ENCODE peak calls at places on chromosomes 13 and 19, in eight cellular contexts. One of them, this sample, is unnamed.

GRCh38 chr19:3360494-3361383 is 5.6 kb upstream of the NFIC start:
- DNase-seq in heart left ventricle: peak
- DNase-seq in activated B cell treated with CpG ODN at 0.5 μM for 24 hours: peak
- DNase-seq in HFF-Myc: no peak
- DNase-seq in AG04450: no peak
- DNase-seq in heart right ventricle: peak
- DNase-seq in cardiac muscle cell: peak
- DNase-seq in gastrocnemius medialis: peak
- DNase-seq in this sample: no peak

GRCh38 chr13:106078191-106078590 is 457.3 kb downstream of the EFNB2 start:
- DNase-seq in activated B cell treated with CpG ODN at 0.5 μM for 24 hours: no peak
- DNase-seq in gastrocnemius medialis: no peak
- DNase-seq in HFF-Myc: no peak
- DNase-seq in AG04450: no peak
- DNase-seq in heart right ventricle: no peak
- DNase-seq in heart left ventricle: no peak
- DNase-seq in cardiac muscle cell: peak
- DNase-seq in this sample: no peak

GRCh38 chr13:62613819-62614218 is 1198.2 kb upstream of the PCDH20 start:
- DNase-seq in cardiac muscle cell: peak
- DNase-seq in heart right ventricle: no peak
- DNase-seq in HFF-Myc: no peak
- DNase-seq in gastrocnemius medialis: no peak
- DNase-seq in heart left ventricle: no peak
- DNase-seq in AG04450: no peak
- DNase-seq in activated B cell treated with CpG ODN at 0.5 μM for 24 hours: no peak
- DNase-seq in this sample: no peak

GRCh38 chr19:4052114-4052992 is 14.3 kb downstream of the ZBTB7A start:
- DNase-seq in gastrocnemius medialis: no peak
- DNase-seq in HFF-Myc: no peak
- DNase-seq in AG04450: no peak
- DNase-seq in heart left ventricle: peak
- DNase-seq in heart right ventricle: peak
- DNase-seq in activated B cell treated with CpG ODN at 0.5 μM for 24 hours: no peak
- DNase-seq in cardiac muscle cell: no peak
- DNase-seq in this sample: no peak

GRCh38 chr19:34578751-34579150 is 97.2 kb downstream of the WTIP start:
- DNase-seq in cardiac muscle cell: no peak
- DNase-seq in heart left ventricle: no peak
- DNase-seq in activated B cell treated with CpG ODN at 0.5 μM for 24 hours: no peak
- DNase-seq in heart right ventricle: no peak
- DNase-seq in HFF-Myc: no peak
- DNase-seq in gastrocnemius medialis: no peak
- DNase-seq in AG04450: no peak
- DNase-seq in this sample: no peak

GRCh38 chr19:6489278-6490061 is 7.9 kb upstream of the DENND1C start:
- DNase-seq in AG04450: no peak
- DNase-seq in heart left ventricle: no peak
- DNase-seq in heart right ventricle: no peak
- DNase-seq in HFF-Myc: no peak
- DNase-seq in activated B cell treated with CpG ODN at 0.5 μM for 24 hours: no peak
- DNase-seq in gastrocnemius medialis: no peak
- DNase-seq in cardiac muscle cell: no peak
- DNase-seq in this sample: no peak

GRCh38 chr13:83691966-83692365 is 190.3 kb downstream of the SLITRK1 start:
- DNase-seq in AG04450: no peak
- DNase-seq in heart left ventricle: no peak
- DNase-seq in cardiac muscle cell: no peak
- DNase-seq in HFF-Myc: no peak
- DNase-seq in activated B cell treated with CpG ODN at 0.5 μM for 24 hours: no peak
- DNase-seq in gastrocnemius medialis: no peak
- DNase-seq in heart right ventricle: no peak
- DNase-seq in this sample: no peak

GRCh38 chr13:113822266-113822665 is 41.6 kb downstream of the GAS6 start:
- DNase-seq in HFF-Myc: no peak
- DNase-seq in AG04450: no peak
- DNase-seq in activated B cell treated with CpG ODN at 0.5 μM for 24 hours: no peak
- DNase-seq in heart left ventricle: no peak
- DNase-seq in heart right ventricle: no peak
- DNase-seq in gastrocnemius medialis: no peak
- DNase-seq in cardiac muscle cell: no peak
- DNase-seq in this sample: no peak

GRCh38 chr19:54804571-54804970 is 1.2 kb downstream of the KIR2DL4 start:
- DNase-seq in heart right ventricle: no peak
- DNase-seq in activated B cell treated with CpG ODN at 0.5 μM for 24 hours: no peak
- DNase-seq in cardiac muscle cell: no peak
- DNase-seq in HFF-Myc: no peak
- DNase-seq in heart left ventricle: no peak
- DNase-seq in AG04450: no peak
- DNase-seq in gastrocnemius medialis: no peak
- DNase-seq in this sample: no peak

GRCh38 chr13:70623260-70623659 is 515.0 kb upstream of the KLHL1 start:
- DNase-seq in gastrocnemius medialis: no peak
- DNase-seq in activated B cell treated with CpG ODN at 0.5 μM for 24 hours: no peak
- DNase-seq in AG04450: no peak
- DNase-seq in cardiac muscle cell: no peak
- DNase-seq in heart right ventricle: no peak
- DNase-seq in heart left ventricle: no peak
- DNase-seq in HFF-Myc: no peak
- DNase-seq in this sample: no peak

GRCh38 chr13:40340368-40341085 is 325.9 kb downstream of the FOXO1 start:
- DNase-seq in activated B cell treated with CpG ODN at 0.5 μM for 24 hours: no peak
- DNase-seq in AG04450: no peak
- DNase-seq in gastrocnemius medialis: no peak
- DNase-seq in HFF-Myc: no peak
- DNase-seq in cardiac muscle cell: no peak
- DNase-seq in heart right ventricle: no peak
- DNase-seq in heart left ventricle: no peak
- DNase-seq in this sample: no peak

GRCh38 chr13:23701646-23702045 is 131.4 kb downstream of the TNFRSF19 start:
- DNase-seq in heart right ventricle: peak
- DNase-seq in cardiac muscle cell: no peak
- DNase-seq in HFF-Myc: no peak
- DNase-seq in activated B cell treated with CpG ODN at 0.5 μM for 24 hours: no peak
- DNase-seq in AG04450: no peak
- DNase-seq in heart left ventricle: peak
- DNase-seq in gastrocnemius medialis: peak
- DNase-seq in this sample: no peak

GRCh38 chr19:1830568-1830967 is 17.7 kb downstream of the REXO1 start:
- DNase-seq in HFF-Myc: no peak
- DNase-seq in activated B cell treated with CpG ODN at 0.5 μM for 24 hours: no peak
- DNase-seq in AG04450: no peak
- DNase-seq in heart right ventricle: no peak
- DNase-seq in gastrocnemius medialis: no peak
- DNase-seq in heart left ventricle: no peak
- DNase-seq in cardiac muscle cell: no peak
- DNase-seq in this sample: no peak

GRCh38 chr19:1832046-1832663 is 16.1 kb downstream of the REXO1 start:
- DNase-seq in activated B cell treated with CpG ODN at 0.5 μM for 24 hours: no peak
- DNase-seq in HFF-Myc: no peak
- DNase-seq in heart left ventricle: no peak
- DNase-seq in AG04450: no peak
- DNase-seq in gastrocnemius medialis: no peak
- DNase-seq in heart right ventricle: no peak
- DNase-seq in cardiac muscle cell: no peak
- DNase-seq in this sample: no peak

GRCh38 chr19:1829958-1830357 is 17.9 kb upstream of the ATP8B3 start:
- DNase-seq in gastrocnemius medialis: no peak
- DNase-seq in AG04450: no peak
- DNase-seq in activated B cell treated with CpG ODN at 0.5 μM for 24 hours: no peak
- DNase-seq in heart right ventricle: no peak
- DNase-seq in cardiac muscle cell: no peak
- DNase-seq in HFF-Myc: no peak
- DNase-seq in heart left ventricle: no peak
- DNase-seq in this sample: no peak

GRCh38 chr19:1828279-1829238 is 16.5 kb upstream of the ATP8B3 start:
- DNase-seq in HFF-Myc: no peak
- DNase-seq in heart left ventricle: no peak
- DNase-seq in heart right ventricle: no peak
- DNase-seq in activated B cell treated with CpG ODN at 0.5 μM for 24 hours: no peak
- DNase-seq in AG04450: no peak
- DNase-seq in cardiac muscle cell: no peak
- DNase-seq in gastrocnemius medialis: no peak
- DNase-seq in this sample: no peak

DNA sequence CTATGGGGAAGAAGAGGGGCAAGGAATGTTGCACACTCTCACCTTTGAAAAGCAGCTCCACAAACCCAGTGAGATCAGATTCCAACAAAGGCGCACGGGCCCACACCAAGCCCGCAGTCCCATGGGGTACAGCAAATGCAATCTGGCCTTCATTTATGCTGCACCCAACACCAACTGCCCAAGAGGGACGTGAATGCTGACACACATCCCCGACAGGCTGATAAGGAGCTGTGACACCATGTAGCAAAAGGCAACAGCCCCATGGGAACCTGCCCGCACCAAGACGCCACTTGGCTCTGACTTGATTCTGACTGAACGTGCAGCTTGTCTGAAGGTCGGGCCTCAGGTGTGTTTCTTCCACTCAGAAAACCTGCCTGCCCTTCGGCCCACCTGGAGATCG is 17.3 kb downstream of the REXO1 start:
- DNase-seq in gastrocnemius medialis: no peak
- DNase-seq in heart right ventricle: no peak
- DNase-seq in cardiac muscle cell: no peak
- DNase-seq in HFF-Myc: no peak
- DNase-seq in AG04450: no peak
- DNase-seq in activated B cell treated with CpG ODN at 0.5 μM for 24 hours: no peak
- DNase-seq in heart left ventricle: no peak
- DNase-seq in this sample: no peak
- TF ChIP-seq CTCF in gastrocnemius medialis: no peak
- TF ChIP-seq CTCF in heart right ventricle: no peak
- TF ChIP-seq CTCF in cardiac muscle cell: no peak
- TF ChIP-seq CTCF in HFF-Myc: no peak
- TF ChIP-seq CTCF in AG04450: no peak
- TF ChIP-seq CTCF in activated B cell treated with CpG ODN at 0.5 μM for 24 hours: no peak
- TF ChIP-seq CTCF in heart left ventricle: no peak
- TF ChIP-seq CTCF in this sample: no peak

GRCh38 chr19:23764781-23765180 is 6.1 kb upstream of the ZNF681 start:
- DNase-seq in AG04450: no peak
- DNase-seq in cardiac muscle cell: no peak
- DNase-seq in HFF-Myc: no peak
- DNase-seq in gastrocnemius medialis: no peak
- DNase-seq in heart left ventricle: no peak
- DNase-seq in heart right ventricle: no peak
- DNase-seq in activated B cell treated with CpG ODN at 0.5 μM for 24 hours: no peak
- DNase-seq in this sample: no peak
- TF ChIP-seq CTCF in AG04450: no peak
- TF ChIP-seq CTCF in cardiac muscle cell: no peak
- TF ChIP-seq CTCF in HFF-Myc: no peak
- TF ChIP-seq CTCF in gastrocnemius medialis: no peak
- TF ChIP-seq CTCF in heart left ventricle: no peak
- TF ChIP-seq CTCF in heart right ventricle: no peak
- TF ChIP-seq CTCF in activated B cell treated with CpG ODN at 0.5 μM for 24 hours: no peak
- TF ChIP-seq CTCF in this sample: no peak

DNA sequence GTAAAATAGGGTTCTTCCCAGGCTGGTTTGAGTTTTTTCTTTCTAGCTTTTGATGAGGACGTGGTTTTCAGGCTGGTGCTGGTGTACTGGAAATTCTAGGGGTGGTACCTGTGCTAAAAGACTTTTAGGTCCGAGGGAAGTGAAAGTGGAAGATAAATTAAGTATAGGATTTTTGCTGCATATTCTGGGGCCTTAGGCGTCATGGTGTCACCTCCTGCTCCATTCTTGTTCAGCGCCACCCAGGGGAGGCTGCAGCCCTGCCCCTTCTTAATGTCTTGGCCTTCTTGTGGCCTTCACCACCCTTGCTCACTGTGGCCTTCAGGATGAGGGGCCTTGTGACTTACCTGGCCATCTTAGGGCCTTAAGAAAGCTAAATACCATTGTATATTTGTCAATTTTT is 12.4 kb downstream of the ZNF552 start:
- DNase-seq in heart right ventricle: no peak
- DNase-seq in HFF-Myc: no peak
- DNase-seq in gastrocnemius medialis: no peak
- DNase-seq in AG04450: no peak
- DNase-seq in activated B cell treated with CpG ODN at 0.5 μM for 24 hours: no peak
- DNase-seq in heart left ventricle: no peak
- DNase-seq in cardiac muscle cell: no peak
- DNase-seq in this sample: no peak
- TF ChIP-seq CTCF in heart right ventricle: no peak
- TF ChIP-seq CTCF in HFF-Myc: no peak
- TF ChIP-seq CTCF in gastrocnemius medialis: no peak
- TF ChIP-seq CTCF in AG04450: no peak
- TF ChIP-seq CTCF in activated B cell treated with CpG ODN at 0.5 μM for 24 hours: no peak
- TF ChIP-seq CTCF in heart left ventricle: no peak
- TF ChIP-seq CTCF in cardiac muscle cell: no peak
- TF ChIP-seq CTCF in this sample: no peak

GRCh38 chr13:101453784-101454201 is 1.3 kb downstream of the ITGBL1 start:
- DNase-seq in cardiac muscle cell: no peak
- DNase-seq in activated B cell treated with CpG ODN at 0.5 μM for 24 hours: no peak
- DNase-seq in AG04450: no peak
- DNase-seq in heart right ventricle: peak
- DNase-seq in HFF-Myc: no peak
- DNase-seq in gastrocnemius medialis: no peak
- DNase-seq in heart left ventricle: peak
- DNase-seq in this sample: no peak
- TF ChIP-seq CTCF in cardiac muscle cell: peak
- TF ChIP-seq CTCF in activated B cell treated with CpG ODN at 0.5 μM for 24 hours: no peak
- TF ChIP-seq CTCF in AG04450: no peak
- TF ChIP-seq CTCF in heart right ventricle: peak
- TF ChIP-seq CTCF in HFF-Myc: peak
- TF ChIP-seq CTCF in gastrocnemius medialis: no peak
- TF ChIP-seq CTCF in heart left ventricle: peak
- TF ChIP-seq CTCF in this sample: no peak

DNA sequence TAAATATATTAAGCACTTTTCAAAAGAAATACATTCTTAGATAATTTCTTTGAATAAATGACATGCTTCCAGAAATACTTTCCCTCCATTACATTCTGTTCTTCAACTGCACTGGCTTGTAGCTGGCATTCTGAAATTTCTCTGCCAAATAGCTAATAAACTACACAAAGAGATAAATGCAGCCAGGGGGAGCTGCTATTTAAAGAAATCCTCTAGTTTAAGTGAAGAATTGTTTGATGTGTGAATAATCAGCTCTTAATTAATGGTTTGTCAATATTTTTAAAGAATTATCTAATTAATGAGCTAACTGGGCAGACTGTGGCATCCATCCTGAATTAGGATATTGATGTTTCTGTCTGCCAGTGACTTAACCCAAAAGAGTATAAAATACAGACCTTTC is 30.7 kb downstream of the SLC7A1 start:
- DNase-seq in heart left ventricle: no peak
- DNase-seq in cardiac muscle cell: no peak
- DNase-seq in AG04450: no peak
- DNase-seq in gastrocnemius medialis: no peak
- DNase-seq in heart right ventricle: no peak
- DNase-seq in HFF-Myc: no peak
- DNase-seq in activated B cell treated with CpG ODN at 0.5 μM for 24 hours: no peak
- DNase-seq in this sample: no peak
- TF ChIP-seq CTCF in heart left ventricle: no peak
- TF ChIP-seq CTCF in cardiac muscle cell: peak
- TF ChIP-seq CTCF in AG04450: peak
- TF ChIP-seq CTCF in gastrocnemius medialis: no peak
- TF ChIP-seq CTCF in heart right ventricle: peak
- TF ChIP-seq CTCF in HFF-Myc: no peak
- TF ChIP-seq CTCF in activated B cell treated with CpG ODN at 0.5 μM for 24 hours: no peak
- TF ChIP-seq CTCF in this sample: no peak

GRCh38 chr13:91313103-91313502 is 34.4 kb upstream of the MIR17HG start:
- DNase-seq in heart right ventricle: no peak
- DNase-seq in HFF-Myc: no peak
- DNase-seq in activated B cell treated with CpG ODN at 0.5 μM for 24 hours: no peak
- DNase-seq in AG04450: no peak
- DNase-seq in cardiac muscle cell: peak
- DNase-seq in heart left ventricle: no peak
- DNase-seq in gastrocnemius medialis: no peak
- DNase-seq in this sample: no peak
- TF ChIP-seq CTCF in heart right ventricle: peak
- TF ChIP-seq CTCF in HFF-Myc: peak
- TF ChIP-seq CTCF in activated B cell treated with CpG ODN at 0.5 μM for 24 hours: no peak
- TF ChIP-seq CTCF in AG04450: peak
- TF ChIP-seq CTCF in cardiac muscle cell: peak
- TF ChIP-seq CTCF in heart left ventricle: peak
- TF ChIP-seq CTCF in gastrocnemius medialis: peak
- TF ChIP-seq CTCF in this sample: peak

This sample was measured in neural crest cell.